ENCODE peak calls at places on chromosomes 13 and 19, in four cellular contexts. One of them, this sample, is unnamed.

GRCh38 chr19:8105471-8105870 is 43.9 kb downstream of the FBN3 start:
- DNase-seq in ELR: no peak
- DNase-seq in activated CD4-positive, CD25-positive, alpha-beta regulatory T cell treated with anti-CD3 and anti-CD28 coated beads, Interleukin-2, amount 50 U/mL, for 72 hours: no peak
- DNase-seq in NCI-H774: no peak
- DNase-seq in this sample: no peak

GRCh38 chr13:100977841-100978240 is 303.2 kb upstream of the TMTC4 start:
- DNase-seq in NCI-H774: no peak
- DNase-seq in ELR: no peak
- DNase-seq in activated CD4-positive, CD25-positive, alpha-beta regulatory T cell treated with anti-CD3 and anti-CD28 coated beads, Interleukin-2, amount 50 U/mL, for 72 hours: no peak
- DNase-seq in this sample: no peak

GRCh38 chr13:26184791-26185250 is 37.3 kb downstream of the RNF6 start:
- DNase-seq in ELR: peak; percentile 74
- DNase-seq in NCI-H774: peak; percentile 47
- DNase-seq in activated CD4-positive, CD25-positive, alpha-beta regulatory T cell treated with anti-CD3 and anti-CD28 coated beads, Interleukin-2, amount 50 U/mL, for 72 hours: peak; percentile 64
- DNase-seq in this sample: peak; percentile 66

GRCh38 chr13:80712026-80712425 is 371.1 kb upstream of the SPRY2 start:
- DNase-seq in NCI-H774: no peak
- DNase-seq in ELR: no peak
- DNase-seq in activated CD4-positive, CD25-positive, alpha-beta regulatory T cell treated with anti-CD3 and anti-CD28 coated beads, Interleukin-2, amount 50 U/mL, for 72 hours: no peak
- DNase-seq in this sample: no peak

GRCh38 chr13:113657851-113658741 is at the start of gene ATP4B:
- DNase-seq in ELR: no peak
- DNase-seq in activated CD4-positive, CD25-positive, alpha-beta regulatory T cell treated with anti-CD3 and anti-CD28 coated beads, Interleukin-2, amount 50 U/mL, for 72 hours: peak; percentile 21
- DNase-seq in NCI-H774: no peak
- DNase-seq in this sample: no peak

GRCh38 chr19:5913739-5914357 is at the start of gene CAPS:
- DNase-seq in ELR: peak; percentile 32
- DNase-seq in activated CD4-positive, CD25-positive, alpha-beta regulatory T cell treated with anti-CD3 and anti-CD28 coated beads, Interleukin-2, amount 50 U/mL, for 72 hours: no peak
- DNase-seq in NCI-H774: no peak
- DNase-seq in this sample: peak; percentile 64

GRCh38 chr19:944663-945241 is 18.9 kb downstream of the ARID3A start:
- DNase-seq in activated CD4-positive, CD25-positive, alpha-beta regulatory T cell treated with anti-CD3 and anti-CD28 coated beads, Interleukin-2, amount 50 U/mL, for 72 hours: no peak
- DNase-seq in NCI-H774: no peak
- DNase-seq in ELR: no peak
- DNase-seq in this sample: no peak

GRCh38 chr19:35959040-35959967 is 23.1 kb downstream of the LRFN3 start:
- DNase-seq in NCI-H774: no peak
- DNase-seq in ELR: no peak
- DNase-seq in activated CD4-positive, CD25-positive, alpha-beta regulatory T cell treated with anti-CD3 and anti-CD28 coated beads, Interleukin-2, amount 50 U/mL, for 72 hours: peak; percentile 69
- DNase-seq in this sample: no peak

GRCh38 chr13:46170268-46170667 is 11.7 kb downstream of the LCP1 start:
- DNase-seq in ELR: no peak
- DNase-seq in activated CD4-positive, CD25-positive, alpha-beta regulatory T cell treated with anti-CD3 and anti-CD28 coated beads, Interleukin-2, amount 50 U/mL, for 72 hours: no peak
- DNase-seq in NCI-H774: no peak
- DNase-seq in this sample: no peak

GRCh38 chr13:39034085-39034484 is 3.8 kb downstream of the PROSER1 start:
- DNase-seq in NCI-H774: no peak
- DNase-seq in ELR: no peak
- DNase-seq in activated CD4-positive, CD25-positive, alpha-beta regulatory T cell treated with anti-CD3 and anti-CD28 coated beads, Interleukin-2, amount 50 U/mL, for 72 hours: no peak
- DNase-seq in this sample: no peak

GRCh38 chr19:43465468-43466120 is at the start of gene LYPD3:
- DNase-seq in NCI-H774: no peak
- DNase-seq in activated CD4-positive, CD25-positive, alpha-beta regulatory T cell treated with anti-CD3 and anti-CD28 coated beads, Interleukin-2, amount 50 U/mL, for 72 hours: no peak
- DNase-seq in ELR: peak; percentile 95
- DNase-seq in this sample: peak; percentile 74

GRCh38 chr13:76885203-76886004 is 801 bp downstream of the KCTD12 start:
- DNase-seq in NCI-H774: peak; percentile 9
- DNase-seq in ELR: peak; percentile 76
- DNase-seq in activated CD4-positive, CD25-positive, alpha-beta regulatory T cell treated with anti-CD3 and anti-CD28 coated beads, Interleukin-2, amount 50 U/mL, for 72 hours: peak; percentile 72
- DNase-seq in this sample: peak; percentile 70

GRCh38 chr13:110644892-110645521 is 29.7 kb downstream of the NAXD start:
- DNase-seq in NCI-H774: no peak
- DNase-seq in activated CD4-positive, CD25-positive, alpha-beta regulatory T cell treated with anti-CD3 and anti-CD28 coated beads, Interleukin-2, amount 50 U/mL, for 72 hours: no peak
- DNase-seq in ELR: peak; percentile 48
- DNase-seq in this sample: peak; percentile 28

GRCh38 chr13:44240611-44241010 is 133.0 kb upstream of the SERP2 start:
- DNase-seq in NCI-H774: no peak
- DNase-seq in activated CD4-positive, CD25-positive, alpha-beta regulatory T cell treated with anti-CD3 and anti-CD28 coated beads, Interleukin-2, amount 50 U/mL, for 72 hours: no peak
- DNase-seq in ELR: no peak
- DNase-seq in this sample: no peak

GRCh38 chr19:29045708-29046107 is 167.2 kb downstream of the UQCRFS1 start:
- DNase-seq in ELR: no peak
- DNase-seq in activated CD4-positive, CD25-positive, alpha-beta regulatory T cell treated with anti-CD3 and anti-CD28 coated beads, Interleukin-2, amount 50 U/mL, for 72 hours: no peak
- DNase-seq in NCI-H774: no peak
- DNase-seq in this sample: no peak

GRCh38 chr19:47492137-47492533 is 8.1 kb upstream of the KPTN start:
- DNase-seq in ELR: no peak
- DNase-seq in activated CD4-positive, CD25-positive, alpha-beta regulatory T cell treated with anti-CD3 and anti-CD28 coated beads, Interleukin-2, amount 50 U/mL, for 72 hours: no peak
- DNase-seq in NCI-H774: no peak
- DNase-seq in this sample: no peak

GRCh38 chr19:45117167-45117594 is 24.2 kb downstream of the PPP1R37 start:
- DNase-seq in ELR: no peak
- DNase-seq in NCI-H774: no peak
- DNase-seq in activated CD4-positive, CD25-positive, alpha-beta regulatory T cell treated with anti-CD3 and anti-CD28 coated beads, Interleukin-2, amount 50 U/mL, for 72 hours: peak; percentile 39
- DNase-seq in this sample: no peak